ENCODE peak calls at places on chromosome 21, in four cellular contexts. H, L, Y and W are unnamed samples. For H3K27me3, the result is how much of the 10 kb centered on the place peaks cover.

GRCh38 chr21:32088471-32088870 is 190.4 kb downstream of the MIS18A start:
- DNase-seq in L (no peak), Y (no peak), H (no peak), W (no peak)

GRCh38 chr21:25834376-25834775 is 99.6 kb downstream of the GABPA start:
- DNase-seq in H (no peak), L (no peak), Y (no peak), W (peak)

GRCh38 chr21:36806103-36806502 is 107.2 kb downstream of the SIM2 start:
- DNase-seq in H (no peak), L (peak), Y (no peak), W (no peak)

GRCh38 chr21:16046625-16047340 is 317.0 kb downstream of the USP25 start:
- DNase-seq in H (no peak), Y (no peak), L (peak), W (peak)

GRCh38 chr21:23384679-23385078 is 2222.6 kb downstream of the MRPL39 start:
- DNase-seq in H (no peak), Y (no peak), L (no peak), W (no peak)

GRCh38 chr21:25658427-25658980 is 19.4 kb downstream of the JAM2 start:
- DNase-seq in L (no peak), H (no peak), Y (no peak), W (no peak)

GRCh38 chr21:32143222-32143939 is 135.5 kb downstream of the MIS18A start:
- DNase-seq in L (peak), H (no peak), Y (no peak), W (no peak)

GRCh38 chr21:29025328-29025713 is 853 bp downstream of the USP16 start:
- DNase-seq in H (no peak), L (peak), Y (no peak), W (no peak)

GRCh38 chr21:40901690-40902089 is 54.7 kb upstream of the DSCAM start:
- DNase-seq in Y (peak), H (no peak), L (no peak), W (no peak)

GRCh38 chr21:26572668-26573381 is at the start of gene CYYR1:
- DNase-seq in L (peak), Y (no peak), H (peak), W (no peak)

GRCh38 chr21:25103500-25104207 is 503.6 kb downstream of the MRPL39 start:
- DNase-seq in Y (no peak), L (no peak), H (no peak), W (no peak)

GRCh38 chr21:36557316-36557715 is 77.4 kb upstream of the CLDN14 start:
- DNase-seq in Y (no peak), H (no peak), L (no peak), W (no peak)

GRCh38 chr21:27649323-27649722 is 682.4 kb upstream of the ADAMTS5 start:
- DNase-seq in H (no peak), Y (no peak), L (peak), W (peak)

GRCh38 chr21:14877581-14878228 is 187.1 kb downstream of the NRIP1 start:
- DNase-seq in L (peak), Y (no peak), H (no peak), W (no peak)

GRCh38 chr21:42319368-42319767 is 4.2 kb upstream of the TFF3 start:
- DNase-seq in H (no peak), Y (no peak), L (no peak), W (no peak)

GRCh38 chr21:42319851-42320602 is 4.8 kb upstream of the TFF3 start:
- DNase-seq in Y (no peak), L (no peak), H (no peak), W (no peak)

GRCh38 chr21:42321231-42321630 is 6.0 kb upstream of the TFF3 start:
- DNase-seq in H (no peak), L (no peak), Y (no peak), W (no peak)

GRCh38 chr21:42321845-42322244 is 6.6 kb upstream of the TFF3 start:
- DNase-seq in H (no peak), L (no peak), Y (no peak), W (no peak)

GRCh38 chr21:42320791-42321190 is 5.6 kb upstream of the TFF3 start:
- DNase-seq in H (no peak), L (no peak), Y (no peak), W (no peak)
- H3K27me3 ChIP-seq in H (under half), L (under half), Y (under half), W (under half)

GRCh38 chr21:43849532-43850299 is 15.3 kb upstream of the AGPAT3 start:
- DNase-seq in L (no peak), Y (no peak), H (peak), W (no peak)
- H3K27ac ChIP-seq in L (no peak), Y (no peak), H (no peak), W (no peak)

GRCh38 chr21:43277481-43278351 is 108.9 kb downstream of the CRYAA start:
- DNase-seq in H (peak), L (no peak), Y (no peak), W (no peak)
- H3K27me3 ChIP-seq in H (under half), L (under half), Y (under half), W (under half)

DNA sequence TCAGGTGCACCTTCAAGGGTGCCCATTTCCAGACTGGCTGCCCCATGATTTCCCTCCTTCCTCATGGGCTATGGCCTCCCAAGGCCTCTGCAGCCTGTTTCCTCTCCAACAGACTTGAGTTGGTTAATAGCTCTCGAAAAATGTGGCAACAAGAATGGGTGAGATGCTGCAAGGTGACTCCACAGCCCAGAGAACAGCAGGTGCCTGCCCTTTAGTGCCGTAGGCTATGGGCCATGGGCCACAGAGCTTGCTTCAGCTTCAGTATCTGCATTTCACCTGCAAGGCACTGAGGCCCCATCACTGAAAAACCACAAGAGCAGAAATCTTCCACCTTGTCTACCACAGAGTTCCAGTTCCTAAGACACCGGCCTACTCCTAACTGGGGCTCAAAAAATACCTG is 122.0 kb downstream of the ETS2 start:
- DNase-seq in Y (no peak), H (no peak), L (no peak), W (no peak)
- H3K27ac ChIP-seq in Y (no peak), H (no peak), L (no peak), W (no peak)

GRCh38 chr21:38680401-38680800 is 125.3 kb upstream of the ETS2 start:
- DNase-seq in H (no peak), Y (no peak), L (peak), W (no peak)
- H3K27me3 ChIP-seq in H (under half), Y (under half), L (under half), W (under half)

GRCh38 chr21:33360871-33361602 is 36.3 kb downstream of the IFNAR1 start:
- DNase-seq in L (peak), Y (peak), H (peak), W (peak)
- H3K27ac ChIP-seq in L (peak), Y (no peak), H (peak), W (no peak)

GRCh38 chr21:44714905-44715304 is 3.5 kb upstream of the TSPEAR start:
- DNase-seq in L (no peak), H (no peak), Y (no peak), W (no peak)

GRCh38 chr21:44711327-44712202 is at the start of gene TSPEAR:
- DNase-seq in L (no peak), Y (no peak), H (no peak), W (no peak)

GRCh38 chr21:44713846-44714245 is 2.5 kb upstream of the TSPEAR start:
- DNase-seq in Y (no peak), H (no peak), L (no peak), W (no peak)

GRCh38 chr21:44712203-44713028 is 1.0 kb upstream of the TSPEAR start:
- DNase-seq in H (no peak), L (no peak), Y (no peak), W (no peak)

GRCh38 chr21:44713130-44713529 is 1.8 kb upstream of the TSPEAR start:
- DNase-seq in Y (no peak), H (no peak), L (no peak), W (no peak)
- H3K27me3 ChIP-seq in Y (under half), H (under half), L (half or more), W (half or more)

GRCh38 chr21:35227774-35228173 is 178.7 kb upstream of the RUNX1 start:
- DNase-seq in Y (no peak), H (no peak), L (no peak), W (no peak)
- H3K27ac ChIP-seq in Y (no peak), H (no peak), L (no peak), W (no peak)